ENCODE peak calls at places on chromosomes 6 and 20, in eight cellular contexts. L is endothelial cell; U is A549; W is choroid plexus epithelial cell; A is AG04450; J is CD4-positive, alpha-beta T cell; Q is OCI-LY7; H is lower leg skin. R is an unnamed sample.
A peak's percentile ranks its signal among the peaks of the same experiment; 100 is the strongest.

GRCh38 chr6:2524090-2524489 is 226.6 kb downstream of the MYLK4 start:
- DNase-seq in L (peak; percentile 13), U (peak; percentile 31), W (no peak), A (no peak), J (no peak), Q (peak; percentile 2), H (no peak), R (no peak)

GRCh38 chr6:137497722-137498463 is 3.7 kb upstream of the OLIG3 start:
- DNase-seq in L (no peak), U (no peak), W (no peak), A (no peak), J (no peak), Q (no peak), H (no peak), R (no peak)

GRCh38 chr6:2807342-2808090 is 34.1 kb downstream of the SERPINB1 start:
- DNase-seq in L (peak; percentile 25), U (no peak), W (no peak), A (no peak), J (no peak), Q (no peak), H (no peak), R (no peak)

GRCh38 chr6:26571592-26572296 is 25.0 kb upstream of the ABT1 start:
- DNase-seq in L (peak; percentile 66), U (peak; percentile 90), W (peak; percentile 87), A (peak; percentile 75), J (peak; percentile 52), Q (no peak), H (no peak), R (no peak)

GRCh38 chr20:59661621-59662020 is 57.3 kb downstream of the PHACTR3 start:
- DNase-seq in L (no peak), U (no peak), W (no peak), A (no peak), J (no peak), Q (no peak), H (no peak), R (no peak)

GRCh38 chr20:3747471-3747870 is 15.0 kb downstream of the HSPA12B start:
- DNase-seq in L (no peak), U (no peak), W (no peak), A (no peak), J (no peak), Q (no peak), H (no peak), R (no peak)

GRCh38 chr20:44092551-44093248 is 94.3 kb downstream of the JPH2 start:
- DNase-seq in L (peak; percentile 46), U (peak; percentile 60), W (peak; percentile 81), A (no peak), J (peak; percentile 27), Q (peak; percentile 58), H (no peak), R (no peak)

GRCh38 chr20:11902264-11902663 is 15.4 kb upstream of the BTBD3 start:
- DNase-seq in L (no peak), U (peak; percentile 14), W (peak; percentile 82), A (no peak), J (no peak), Q (no peak), H (no peak), R (no peak)

GRCh38 chr20:35125753-35126152 is 21.4 kb downstream of the EDEM2 start:
- DNase-seq in L (no peak), U (no peak), W (no peak), A (no peak), J (no peak), Q (no peak), H (no peak), R (no peak)

GRCh38 chr6:105211831-105212230 is 32.0 kb upstream of the POPDC3 start:
- DNase-seq in L (no peak), U (no peak), W (no peak), A (no peak), J (no peak), Q (no peak), H (no peak), R (no peak)

GRCh38 chr20:62427172-62428007 is at the start of gene RBBP8NL:
- DNase-seq in L (no peak), U (no peak), W (no peak), A (no peak), J (no peak), Q (no peak), H (peak; percentile 76), R (no peak)

GRCh38 chr6:355809-356208 is 35.7 kb upstream of the IRF4 start:
- DNase-seq in L (no peak), U (no peak), W (no peak), A (no peak), J (no peak), Q (peak; percentile 76), H (no peak), R (no peak)

GRCh38 chr6:117711369-117711768 is 36.1 kb downstream of the NUS1 start:
- DNase-seq in L (no peak), U (peak; percentile 13), W (no peak), A (no peak), J (no peak), Q (peak; percentile 11), H (no peak), R (no peak)

GRCh38 chr6:107657755-107658461 is 166.2 kb downstream of the SCML4 start:
- DNase-seq in L (no peak), U (no peak), W (peak; percentile 88), A (peak; percentile 64), J (peak; percentile 44), Q (peak; percentile 99), H (no peak), R (peak; percentile 67)
- TF ChIP-seq CTCF in L (no peak), U (no peak), W (peak; percentile 64), A (peak; percentile 58), J (no peak), Q (no peak), H (no peak), R (no peak)

GRCh38 chr6:44005507-44005903 is 121.7 kb downstream of the MRPL14 start:
- DNase-seq in L (no peak), U (no peak), W (no peak), A (no peak), J (no peak), Q (no peak), H (no peak), R (no peak)

GRCh38 chr6:44003345-44004061 is 123.7 kb downstream of the MRPL14 start:
- DNase-seq in L (peak; percentile 23), U (no peak), W (no peak), A (no peak), J (no peak), Q (no peak), H (no peak), R (peak; percentile 67)

GRCh38 chr6:44006123-44006871 is 121.0 kb downstream of the MRPL14 start:
- DNase-seq in L (no peak), U (no peak), W (peak; percentile 22), A (no peak), J (no peak), Q (no peak), H (no peak), R (no peak)

GRCh38 chr6:44004136-44004535 is 123.1 kb downstream of the MRPL14 start:
- DNase-seq in L (no peak), U (no peak), W (no peak), A (no peak), J (no peak), Q (no peak), H (no peak), R (no peak)

DNA sequence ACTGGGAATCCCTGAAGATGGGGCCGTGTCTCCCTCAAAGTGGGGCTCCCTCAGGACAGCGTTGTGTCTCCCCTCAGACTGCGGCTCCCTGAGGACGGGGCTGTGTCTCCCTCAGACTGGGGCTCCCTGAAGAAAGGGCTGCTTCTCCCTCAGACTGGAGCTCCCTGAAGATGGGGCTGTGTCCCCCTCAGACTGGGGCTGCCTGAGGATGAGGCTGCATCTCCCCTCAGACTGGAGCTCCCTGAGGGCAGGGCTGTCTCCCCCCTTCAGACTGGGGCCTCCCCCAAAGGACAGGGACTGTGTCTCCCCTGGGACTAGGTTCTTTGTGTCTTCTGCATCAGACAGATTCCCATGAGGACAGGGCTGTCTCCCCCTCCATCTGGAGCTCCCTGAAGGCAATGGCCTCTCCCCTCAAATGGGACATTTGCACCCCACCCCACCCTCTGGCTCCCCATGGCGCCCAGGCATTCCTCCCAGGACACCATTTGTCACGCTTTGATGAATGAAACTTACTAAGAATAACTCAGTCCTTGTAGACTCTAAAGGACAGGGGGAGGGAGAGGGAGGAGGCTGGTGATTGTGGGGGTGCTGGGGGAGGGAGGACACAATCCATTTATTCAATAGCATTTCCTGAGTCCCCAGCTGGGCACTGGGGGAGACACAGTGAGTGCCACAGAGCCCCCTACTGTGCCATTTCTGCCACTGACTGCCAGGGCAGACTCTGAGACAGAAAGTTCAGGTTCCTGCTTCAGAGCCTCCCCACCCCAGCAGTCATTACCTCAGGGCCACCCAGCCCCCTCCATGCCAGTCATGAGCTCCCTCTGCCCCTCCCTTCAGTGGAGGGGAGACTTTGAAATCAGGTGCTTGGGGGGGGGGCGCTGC is 122.4 kb downstream of the MRPL14 start:
- DNase-seq in L (no peak), U (peak; percentile 39), W (no peak), A (no peak), J (no peak), Q (peak; percentile 35), H (no peak), R (no peak)
- TF ChIP-seq CTCF in L (no peak), U (peak; percentile 33), W (peak; percentile 25), A (peak; percentile 27), J (no peak), Q (peak; percentile 56), H (no peak), R (peak; percentile 30)

DNA sequence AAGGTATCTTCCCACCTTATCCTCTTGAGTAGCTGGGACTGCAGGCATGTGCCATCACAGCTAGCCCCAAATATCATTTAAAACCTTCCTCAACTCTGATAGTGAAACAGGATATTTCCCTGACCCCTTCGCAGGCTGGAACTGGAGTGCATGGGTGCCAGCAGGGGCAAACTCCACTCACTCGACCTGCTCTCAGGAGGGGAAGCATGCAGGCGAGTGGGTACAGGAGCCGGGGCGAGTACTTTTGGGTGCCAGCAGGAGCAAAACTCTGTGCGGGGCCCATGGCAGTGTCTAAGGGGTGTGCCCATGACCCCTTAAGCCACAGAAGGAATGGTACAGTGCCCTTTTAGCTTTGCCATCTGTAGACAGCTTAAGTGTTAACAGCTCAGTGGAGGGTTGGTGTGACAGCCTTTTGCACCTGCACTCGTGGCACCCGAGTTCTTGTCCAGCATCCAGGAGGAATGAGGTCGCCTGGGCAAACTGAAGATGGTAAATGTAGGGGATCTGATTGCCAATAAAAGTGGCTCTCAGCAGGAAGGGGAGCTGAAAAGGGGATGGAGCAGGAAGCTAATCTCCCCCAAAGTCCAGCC is 155.1 kb downstream of the CDK19 start:
- DNase-seq in L (no peak), U (no peak), W (no peak), A (no peak), J (no peak), Q (no peak), H (no peak), R (no peak)
- TF ChIP-seq CTCF in L (no peak), U (no peak), W (no peak), A (no peak), J (no peak), Q (no peak), H (no peak), R (no peak)

GRCh38 chr20:52779125-52779524 is 193.0 kb upstream of the TSHZ2 start:
- DNase-seq in L (no peak), U (no peak), W (no peak), A (no peak), J (no peak), Q (no peak), H (no peak), R (no peak)

GRCh38 chr20:52789716-52790115 is 182.4 kb upstream of the TSHZ2 start:
- DNase-seq in L (no peak), U (no peak), W (no peak), A (no peak), J (no peak), Q (no peak), H (no peak), R (no peak)

GRCh38 chr20:52785678-52786077 is 186.5 kb upstream of the TSHZ2 start:
- DNase-seq in L (no peak), U (no peak), W (no peak), A (no peak), J (no peak), Q (no peak), H (no peak), R (no peak)

GRCh38 chr20:52783769-52784168 is 188.4 kb upstream of the TSHZ2 start:
- DNase-seq in L (peak; percentile 44), U (peak; percentile 24), W (no peak), A (no peak), J (no peak), Q (no peak), H (no peak), R (no peak)
- TF ChIP-seq CTCF in L (peak; percentile 68), U (no peak), W (no peak), A (peak; percentile 20), J (no peak), Q (peak; percentile 67), H (no peak), R (no peak)